ENCODE peak calls at places on chromosomes 3 and 15, in six cellular contexts. W, P, T, I, X and H are unnamed samples.

GRCh38 chr3:125194849-125195601 is 17.5 kb downstream of the SLC12A8 start:
- DNase-seq in I (no peak), W (no peak), P (no peak), X (no peak), T (peak), H (no peak)

GRCh38 chr15:63023351-63023945 is 19.1 kb upstream of the TPM1 start:
- DNase-seq in T (no peak), P (no peak), I (no peak), X (no peak), W (no peak), H (no peak)

GRCh38 chr3:24196526-24196925 is 251.4 kb downstream of the NR1D2 start:
- DNase-seq in P (no peak), W (no peak), T (no peak), X (no peak), I (no peak), H (no peak)

GRCh38 chr3:127089487-127090145 is 103.3 kb upstream of the PRR23E start:
- DNase-seq in X (no peak), T (no peak), I (no peak), W (no peak), P (peak), H (no peak)

GRCh38 chr3:98890181-98890882 is 11.2 kb downstream of the DCBLD2 start:
- DNase-seq in T (no peak), X (no peak), W (no peak), I (no peak), P (no peak), H (no peak)

GRCh38 chr15:32134777-32135307 is 104.5 kb downstream of the CHRNA7 start:
- DNase-seq in X (no peak), W (no peak), P (no peak), T (no peak), I (no peak), H (no peak)

GRCh38 chr3:123025642-123026521 is 1.7 kb downstream of the SEMA5B start:
- DNase-seq in T (peak), I (no peak), P (peak), X (peak), W (peak), H (peak)

GRCh38 chr3:129441215-129441614 is 1.2 kb downstream of the IFT122 start:
- DNase-seq in T (no peak), W (no peak), I (no peak), X (no peak), P (no peak), H (no peak)

GRCh38 chr3:146974001-146974400 is 368.9 kb upstream of the PLSCR5 start:
- DNase-seq in W (no peak), X (no peak), I (no peak), P (no peak), T (no peak), H (no peak)

GRCh38 chr3:120567370-120568197 is 28.6 kb upstream of the NDUFB4 start:
- DNase-seq in W (no peak), I (no peak), T (no peak), X (no peak), P (no peak), H (no peak)

GRCh38 chr15:101481917-101482525 is 7.5 kb downstream of the PCSK6 start:
- DNase-seq in X (no peak), I (no peak), T (no peak), P (no peak), W (no peak), H (no peak)

GRCh38 chr3:188338081-188338480 is 184.1 kb downstream of the LPP start:
- DNase-seq in I (no peak), X (no peak), P (no peak), T (no peak), W (no peak), H (no peak)

GRCh38 chr3:134364061-134364935 is 9.9 kb downstream of the AMOTL2 start:
- DNase-seq in I (no peak), X (peak), W (no peak), T (peak), P (peak), H (peak)

GRCh38 chr3:194491996-194492395 is 5.2 kb upstream of the ATP13A3 start:
- DNase-seq in T (no peak), X (no peak), P (no peak), I (no peak), W (peak), H (no peak)

GRCh38 chr15:70339551-70340517 is 242.1 kb upstream of the TLE3 start:
- DNase-seq in W (no peak), X (no peak), T (no peak), I (no peak), P (no peak), H (no peak)

GRCh38 chr3:46087871-46088270 is 60.6 kb upstream of the XCR1 start:
- DNase-seq in P (no peak), W (no peak), T (no peak), I (no peak), X (no peak), H (no peak)

GRCh38 chr15:36888018-36888992 is 212.0 kb downstream of the MEIS2 start:
- DNase-seq in W (no peak), X (no peak), I (no peak), P (no peak), T (no peak), H (no peak)

GRCh38 chr15:33956397-33956796 is 11.9 kb upstream of the CHRM5 start:
- DNase-seq in I (no peak), T (no peak), W (no peak), P (no peak), X (no peak), H (no peak)

GRCh38 chr3:194150252-194150934 is 14.4 kb downstream of the HES1 start:
- DNase-seq in I (no peak), P (no peak), X (no peak), W (no peak), T (no peak), H (no peak)

GRCh38 chr3:104717828-104718196 is 648.9 kb upstream of the ALCAM start:
- DNase-seq in T (no peak), X (no peak), I (no peak), W (peak), P (no peak), H (no peak)

GRCh38 chr3:4380013-4380412 is 76.8 kb downstream of the SETMAR start:
- DNase-seq in W (no peak), I (no peak), P (no peak), T (no peak), X (no peak), H (no peak)

GRCh38 chr15:68608206-68608843 is 29.5 kb downstream of the CORO2B start:
- DNase-seq in P (peak), T (no peak), W (no peak), X (no peak), I (no peak), H (no peak)

GRCh38 chr3:118943597-118943996 is 91.0 kb downstream of the IGSF11 start:
- DNase-seq in T (no peak), X (no peak), I (no peak), W (no peak), P (no peak), H (no peak)

GRCh38 chr15:59360896-59361295 is 11.8 kb downstream of the MYO1E start:
- DNase-seq in X (no peak), I (no peak), P (no peak), W (no peak), T (no peak), H (no peak)

GRCh38 chr3:140360332-140360731 is 317.5 kb upstream of the TRIM42 start:
- DNase-seq in X (no peak), I (no peak), P (no peak), W (no peak), T (no peak), H (no peak)

GRCh38 chr15:47951761-47952160 is 169.0 kb upstream of the SLC24A5 start:
- DNase-seq in I (no peak), W (no peak), T (no peak), P (no peak), X (no peak), H (no peak)

GRCh38 chr15:29669823-29670222 is 152.4 kb downstream of the TJP1 start:
- DNase-seq in P (no peak), W (no peak), I (no peak), X (no peak), T (no peak), H (no peak)

GRCh38 chr15:74322558-74323180 is 44.8 kb downstream of the CYP11A1 start:
- DNase-seq in P (peak), W (peak), I (peak), X (peak), T (peak), H (no peak)